ENCODE peak calls at places on chromosomes 3 and 15, in eight cellular contexts. D is NCI-H2029 treated with DMSO at 0.1 percent for 48 hours; V is endothelial cell; Y is Peyer's patch; R is activated gamma-delta T cell treated with Interleukin-2 at 50 U/mL for 16 hours; W is EL; L is adrenal gland; E is activated CD8-positive, alpha-beta memory T cell treated with anti-CD3 and anti-CD28 coated beads for 4 hours. S is an unnamed sample.
A peak's percentile ranks its signal among the peaks of the same experiment; 100 is the strongest.

GRCh38 chr3:77420316-77420715 is 380.4 kb downstream of the ROBO2 start:
- DNase-seq in D (no peak), V (no peak), Y (no peak), R (no peak), W (no peak), L (no peak), E (no peak), S (no peak)

GRCh38 chr15:56794923-56795329 is 61.6 kb upstream of the ZNF280D start:
- DNase-seq in D (no peak), V (no peak), Y (no peak), R (no peak), W (no peak), L (no peak), E (no peak), S (no peak)

GRCh38 chr15:61086001-61086400 is 143.1 kb downstream of the RORA start:
- DNase-seq in D (no peak), V (no peak), Y (no peak), R (no peak), W (no peak), L (no peak), E (no peak), S (no peak)

GRCh38 chr3:73547427-73548036 is 77.2 kb downstream of the PDZRN3 start:
- DNase-seq in D (no peak), V (no peak), Y (no peak), R (no peak), W (peak; percentile 86), L (no peak), E (no peak), S (no peak)

GRCh38 chr3:17935217-17935616 is 192.8 kb upstream of the TBC1D5 start:
- DNase-seq in D (no peak), V (no peak), Y (no peak), R (no peak), W (no peak), L (peak; percentile 32), E (no peak), S (no peak)

GRCh38 chr3:61645148-61645547 is 83.8 kb downstream of the PTPRG start:
- DNase-seq in D (peak; percentile 29), V (no peak), Y (no peak), R (no peak), W (no peak), L (no peak), E (no peak), S (no peak)

GRCh38 chr3:99872633-99873254 is 55.1 kb downstream of the CMSS1 start:
- DNase-seq in D (no peak), V (no peak), Y (no peak), R (no peak), W (no peak), L (no peak), E (no peak), S (no peak)

GRCh38 chr15:77622212-77622941 is 10.3 kb downstream of the LINGO1 start:
- DNase-seq in D (no peak), V (no peak), Y (no peak), R (no peak), W (no peak), L (no peak), E (no peak), S (no peak)

GRCh38 chr3:134761213-134761612 is 33.8 kb upstream of the EPHB1 start:
- DNase-seq in D (no peak), V (no peak), Y (no peak), R (no peak), W (no peak), L (no peak), E (no peak), S (no peak)

GRCh38 chr15:98581715-98582114 is 66.6 kb upstream of the IGF1R start:
- DNase-seq in D (no peak), V (no peak), Y (no peak), R (no peak), W (no peak), L (no peak), E (no peak), S (no peak)

GRCh38 chr3:146528954-146529353 is 15.5 kb downstream of the PLSCR1 start:
- DNase-seq in D (no peak), V (no peak), Y (no peak), R (no peak), W (no peak), L (no peak), E (no peak), S (no peak)

GRCh38 chr15:73265536-73266153 is 103.1 kb downstream of the HCN4 start:
- DNase-seq in D (no peak), V (peak; percentile 60), Y (peak; percentile 55), R (peak; percentile 37), W (peak; percentile 42), L (peak; percentile 38), E (peak; percentile 14), S (no peak)

GRCh38 chr3:52532838-52533622 is 627 bp downstream of the NT5DC2 start:
- DNase-seq in D (no peak), V (peak; percentile 46), Y (peak; percentile 54), R (no peak), W (peak; percentile 26), L (no peak), E (no peak), S (peak; percentile 49)

GRCh38 chr15:29569533-29570092 is 252.7 kb downstream of the TJP1 start:
- DNase-seq in D (no peak), V (peak; percentile 22), Y (no peak), R (no peak), W (no peak), L (no peak), E (no peak), S (no peak)

GRCh38 chr15:96200357-96200972 is 130.0 kb upstream of the NR2F2 start:
- DNase-seq in D (no peak), V (no peak), Y (no peak), R (no peak), W (no peak), L (no peak), E (no peak), S (no peak)

GRCh38 chr3:183518446-183519185 is 36.9 kb downstream of the KLHL6 start:
- DNase-seq in D (no peak), V (no peak), Y (peak; percentile 35), R (no peak), W (peak; percentile 8), L (no peak), E (no peak), S (no peak)

GRCh38 chr3:52132930-52133329 is 21.3 kb downstream of the POC1A start:
- DNase-seq in D (no peak), V (no peak), Y (no peak), R (no peak), W (no peak), L (no peak), E (no peak), S (no peak)

GRCh38 chr3:58236527-58237237 is 910 bp upstream of the ABHD6 start:
- DNase-seq in D (no peak), V (peak; percentile 18), Y (peak; percentile 57), R (no peak), W (no peak), L (peak; percentile 32), E (no peak), S (no peak)

GRCh38 chr3:129560931-129561594 is 18.1 kb downstream of the H1-8 start:
- DNase-seq in D (no peak), V (no peak), Y (peak; percentile 71), R (no peak), W (peak; percentile 87), L (peak; percentile 87), E (no peak), S (no peak)

GRCh38 chr3:136984837-136985236 is 27.1 kb downstream of the IL20RB start:
- DNase-seq in D (no peak), V (no peak), Y (peak; percentile 65), R (no peak), W (peak; percentile 47), L (no peak), E (no peak), S (no peak)

GRCh38 chr3:64502284-64502683 is 185.5 kb downstream of the ADAMTS9 start:
- DNase-seq in D (no peak), V (no peak), Y (no peak), R (no peak), W (no peak), L (no peak), E (no peak), S (no peak)

GRCh38 chr3:132874701-132875100 is 152.5 kb upstream of the NPHP3 start:
- DNase-seq in D (no peak), V (no peak), Y (no peak), R (no peak), W (no peak), L (no peak), E (no peak), S (no peak)

GRCh38 chr3:39000008-39000450 is 51.7 kb downstream of the SCN11A start:
- DNase-seq in D (peak; percentile 84), V (no peak), Y (no peak), R (no peak), W (peak; percentile 58), L (no peak), E (no peak), S (no peak)

GRCh38 chr3:142907996-142908395 is 19.1 kb upstream of the PCOLCE2 start:
- DNase-seq in D (no peak), V (no peak), Y (no peak), R (no peak), W (no peak), L (no peak), E (no peak), S (no peak)

GRCh38 chr15:89406756-89407650 is 72.4 kb upstream of the POLG start:
- DNase-seq in D (no peak), V (no peak), Y (no peak), R (no peak), W (peak; percentile 18), L (no peak), E (no peak), S (no peak)

GRCh38 chr15:70473623-70474366 is 289.6 kb downstream of the UACA start:
- DNase-seq in D (no peak), V (no peak), Y (no peak), R (no peak), W (no peak), L (no peak), E (no peak), S (no peak)

GRCh38 chr15:101090460-101090853 is 161.4 kb downstream of the CHSY1 start:
- DNase-seq in D (no peak), V (no peak), Y (no peak), R (no peak), W (no peak), L (no peak), E (no peak), S (no peak)

GRCh38 chr3:150216041-150216811 is 191.9 kb upstream of the TSC22D2 start:
- DNase-seq in D (no peak), V (no peak), Y (no peak), R (no peak), W (peak; percentile 76), L (no peak), E (no peak), S (no peak)

GRCh38 chr3:65776494-65776893 is 262.2 kb downstream of the MAGI1 start:
- DNase-seq in D (no peak), V (no peak), Y (no peak), R (no peak), W (peak; percentile 9), L (no peak), E (no peak), S (no peak)

GRCh38 chr3:149080699-149081091 is 5.6 kb downstream of the HLTF start:
- DNase-seq in D (no peak), V (no peak), Y (no peak), R (no peak), W (peak; percentile 55), L (no peak), E (no peak), S (no peak)

GRCh38 chr3:102747611-102748010 is 312.8 kb downstream of the ZPLD1 start:
- DNase-seq in D (no peak), V (no peak), Y (no peak), R (no peak), W (no peak), L (no peak), E (no peak), S (no peak)

GRCh38 chr3:182741214-182741613 is 52.1 kb upstream of the ATP11B start:
- DNase-seq in D (no peak), V (no peak), Y (no peak), R (no peak), W (no peak), L (no peak), E (no peak), S (no peak)

GRCh38 chr15:78419331-78419730 is 18.7 kb upstream of the IREB2 start:
- DNase-seq in D (no peak), V (no peak), Y (peak; percentile 71), R (no peak), W (no peak), L (no peak), E (no peak), S (no peak)